ENCODE peak calls at places on chromosomes 11 and 22, in ten cellular contexts. S, Z, U, M, Q, K, D, C, G and P are unnamed samples.

GRCh38 chr11:15793032-15793996 is 563.0 kb downstream of the SOX6 start:
- DNase-seq in S (peak; percentile 3), Z (no peak), U (no peak), M (no peak), Q (peak; percentile 68), K (no peak), D (no peak), C (no peak), G (peak; percentile 55), P (no peak)

GRCh38 chr11:62468577-62468976 is 49.7 kb downstream of the SCGB1A1 start:
- DNase-seq in S (no peak), Z (no peak), U (no peak), M (no peak), Q (no peak), K (no peak), D (no peak), C (no peak), G (no peak), P (no peak)

GRCh38 chr11:15805726-15806125 is 550.6 kb downstream of the SOX6 start:
- DNase-seq in S (peak; percentile 7), Z (no peak), U (no peak), M (no peak), Q (no peak), K (no peak), D (no peak), C (no peak), G (no peak), P (no peak)

GRCh38 chr11:65504671-65505433 is 6.0 kb downstream of the MALAT1 start:
- DNase-seq in S (no peak), Z (no peak), U (no peak), M (no peak), Q (no peak), K (no peak), D (no peak), C (no peak), G (peak; percentile 47), P (no peak)

GRCh38 chr11:17699157-17700114 is 19.9 kb upstream of the MYOD1 start:
- DNase-seq in S (peak; percentile 2), Z (no peak), U (no peak), M (no peak), Q (no peak), K (no peak), D (no peak), C (no peak), G (no peak), P (no peak)

GRCh38 chr11:101913631-101914030 is 1.2 kb upstream of the CEP126 start:
- DNase-seq in S (no peak), Z (no peak), U (no peak), M (no peak), Q (no peak), K (no peak), D (no peak), C (no peak), G (no peak), P (no peak)

GRCh38 chr11:6566704-6567370 is 36.6 kb downstream of the RRP8 start:
- DNase-seq in S (no peak), Z (no peak), U (no peak), M (no peak), Q (no peak), K (no peak), D (no peak), C (no peak), G (no peak), P (no peak)

GRCh38 chr11:44623716-44624491 is 58.4 kb downstream of the CD82 start:
- DNase-seq in S (no peak), Z (no peak), U (no peak), M (no peak), Q (no peak), K (no peak), D (peak; percentile 13), C (peak; percentile 42), G (no peak), P (no peak)

GRCh38 chr11:134282121-134283045 is 6.2 kb downstream of the GLB1L3 start:
- DNase-seq in S (no peak), Z (no peak), U (no peak), M (peak; percentile 41), Q (no peak), K (peak; percentile 0), D (no peak), C (no peak), G (no peak), P (no peak)

GRCh38 chr11:72326151-72326842 is 82.3 kb upstream of the PHOX2A start:
- DNase-seq in S (peak; percentile 36), Z (no peak), U (no peak), M (no peak), Q (peak; percentile 31), K (no peak), D (no peak), C (no peak), G (peak; percentile 29), P (no peak)

GRCh38 chr22:38681784-38682335 is at the start of gene TOMM22:
- DNase-seq in S (peak; percentile 82), Z (peak; percentile 92), U (peak; percentile 87), M (peak; percentile 88), Q (peak; percentile 43), K (peak; percentile 85), D (peak; percentile 83), C (peak; percentile 90), G (peak; percentile 86), P (peak; percentile 95)
- TF ChIP-seq CTCF in S (peak; percentile 77), Z (peak; percentile 88), U (peak; percentile 63), M (peak; percentile 61), Q (peak; percentile 70), K (no peak), D (peak; percentile 43), C (peak; percentile 81), G (peak; percentile 62), P (peak; percentile 94)

DNA sequence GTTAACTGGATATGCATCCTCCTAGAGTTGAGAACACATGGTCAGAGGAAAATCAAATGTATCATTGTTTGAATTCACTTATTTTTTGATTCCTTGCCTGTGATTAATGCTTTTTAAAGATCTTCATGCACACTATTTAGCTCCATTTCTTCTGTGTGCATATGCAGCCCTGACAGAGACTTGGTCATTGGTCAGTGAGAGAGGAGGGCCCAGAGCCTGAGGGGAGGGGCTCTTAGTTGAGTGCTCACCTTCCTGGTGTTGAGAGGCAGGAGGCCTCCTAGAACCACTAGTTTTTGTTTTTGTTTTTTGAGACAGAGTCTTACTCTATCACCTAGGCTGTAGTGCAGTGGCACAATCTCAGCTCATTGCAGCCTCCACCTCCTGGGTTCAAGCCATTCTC is 48.9 kb downstream of the TNRC6B start:
- DNase-seq in S (no peak), Z (no peak), U (no peak), M (no peak), Q (no peak), K (no peak), D (no peak), C (no peak), G (no peak), P (no peak)
- TF ChIP-seq CTCF in S (no peak), Z (no peak), U (no peak), M (no peak), Q (no peak), K (no peak), D (no peak), C (no peak), G (no peak), P (no peak)

GRCh38 chr11:112584674-112585073 is 324.0 kb upstream of the PLET1 start:
- DNase-seq in S (peak; percentile 36), Z (peak; percentile 13), U (no peak), M (no peak), Q (no peak), K (peak; percentile 44), D (no peak), C (peak; percentile 67), G (no peak), P (no peak)
- TF ChIP-seq CTCF in S (peak; percentile 53), Z (peak; percentile 47), U (no peak), M (peak; percentile 29), Q (peak; percentile 8), K (peak; percentile 27), D (peak; percentile 5), C (peak; percentile 66), G (no peak), P (peak; percentile 8)

GRCh38 chr11:112835556-112835955 is 125.7 kb upstream of the NCAM1 start:
- DNase-seq in S (no peak), Z (no peak), U (peak; percentile 26), M (no peak), Q (no peak), K (no peak), D (no peak), C (no peak), G (no peak), P (no peak)

GRCh38 chr11:112839051-112839450 is 122.2 kb upstream of the NCAM1 start:
- DNase-seq in S (no peak), Z (no peak), U (no peak), M (no peak), Q (no peak), K (no peak), D (no peak), C (no peak), G (no peak), P (no peak)

GRCh38 chr11:112834277-112834755 is 126.9 kb upstream of the NCAM1 start:
- DNase-seq in S (no peak), Z (no peak), U (peak; percentile 19), M (peak; percentile 67), Q (no peak), K (no peak), D (no peak), C (no peak), G (no peak), P (no peak)

GRCh38 chr11:112841719-112842118 is 119.5 kb upstream of the NCAM1 start:
- DNase-seq in S (no peak), Z (no peak), U (no peak), M (no peak), Q (no peak), K (no peak), D (no peak), C (peak; percentile 23), G (no peak), P (no peak)

GRCh38 chr11:112837162-112837826 is 123.9 kb upstream of the NCAM1 start:
- DNase-seq in S (peak; percentile 9), Z (no peak), U (no peak), M (no peak), Q (no peak), K (peak; percentile 8), D (no peak), C (no peak), G (no peak), P (no peak)
- TF ChIP-seq CTCF in S (peak; percentile 12), Z (peak; percentile 21), U (no peak), M (peak; percentile 55), Q (no peak), K (no peak), D (no peak), C (peak; percentile 42), G (no peak), P (no peak)